ENCODE peak calls at places on chromosomes 1 and 21, in ten cellular contexts. S is choroid plexus epithelial cell; L is Peyer's patch; H is cardiac fibroblast; E is colonic mucosa; I is astrocyte of the spinal cord; Q is fibroblast of pulmonary artery; R is neural progenitor cell; O is CD8-positive, alpha-beta T cell; P is heart right ventricle. Z is an unnamed sample.

GRCh38 chr1:30329263-30329753 is 394.1 kb downstream of the MATN1 start:
- DNase-seq in E (no peak), S (no peak), P (no peak), R (no peak), L (no peak), I (no peak), H (no peak), Q (no peak), O (no peak), Z (no peak)

GRCh38 chr1:1148061-1148460 is 25.6 kb upstream of the TTLL10 start:
- DNase-seq in E (no peak), L (no peak), R (no peak), H (no peak), I (no peak), S (no peak), P (no peak), Q (no peak), O (no peak), Z (no peak)

GRCh38 chr21:33024278-33025103 is 1.2 kb upstream of the OLIG2 start:
- DNase-seq in L (no peak), R (peak), I (no peak), O (no peak), E (no peak), Q (no peak), H (no peak), S (no peak), P (no peak), Z (no peak)

GRCh38 chr1:222909586-222909985 is 94.7 kb downstream of the DISP1 start:
- DNase-seq in P (peak), L (no peak), I (no peak), O (no peak), Q (peak), E (no peak), H (peak), S (peak), R (no peak), Z (no peak)

GRCh38 chr1:108817016-108817415 is 39.9 kb downstream of the AKNAD1 start:
- DNase-seq in O (no peak), Q (peak), P (no peak), L (no peak), S (peak), E (no peak), R (no peak), H (peak), I (peak), Z (no peak)

GRCh38 chr1:214325401-214325800 is 44.4 kb downstream of the SMYD2 start:
- DNase-seq in P (no peak), I (no peak), L (no peak), O (no peak), R (no peak), Q (no peak), E (no peak), S (no peak), H (no peak), Z (no peak)

GRCh38 chr1:77686784-77687518 is 4.5 kb upstream of the ZZZ3 start:
- DNase-seq in R (peak), P (peak), O (no peak), I (no peak), S (no peak), Q (no peak), H (no peak), E (no peak), L (no peak), Z (no peak)

GRCh38 chr1:246592695-246593094 is 26.4 kb downstream of the CNST start:
- DNase-seq in H (peak), R (no peak), L (no peak), O (no peak), I (peak), E (no peak), Q (peak), P (no peak), S (peak), Z (no peak)

GRCh38 chr1:67058761-67059160 is 4.8 kb upstream of the SLC35D1 start:
- DNase-seq in L (no peak), I (no peak), Q (no peak), R (no peak), E (no peak), S (peak), P (no peak), H (peak), O (no peak), Z (no peak)

GRCh38 chr1:245566952-245567351 is 412.2 kb downstream of the KIF26B start:
- DNase-seq in E (no peak), R (no peak), Q (no peak), L (no peak), P (no peak), O (no peak), S (no peak), I (no peak), H (no peak), Z (no peak)

GRCh38 chr1:233394860-233395717 is 67.6 kb downstream of the MAP3K21 start:
- DNase-seq in R (peak), L (no peak), O (no peak), H (peak), E (peak), I (peak), S (peak), Q (peak), P (no peak), Z (no peak)

DNA sequence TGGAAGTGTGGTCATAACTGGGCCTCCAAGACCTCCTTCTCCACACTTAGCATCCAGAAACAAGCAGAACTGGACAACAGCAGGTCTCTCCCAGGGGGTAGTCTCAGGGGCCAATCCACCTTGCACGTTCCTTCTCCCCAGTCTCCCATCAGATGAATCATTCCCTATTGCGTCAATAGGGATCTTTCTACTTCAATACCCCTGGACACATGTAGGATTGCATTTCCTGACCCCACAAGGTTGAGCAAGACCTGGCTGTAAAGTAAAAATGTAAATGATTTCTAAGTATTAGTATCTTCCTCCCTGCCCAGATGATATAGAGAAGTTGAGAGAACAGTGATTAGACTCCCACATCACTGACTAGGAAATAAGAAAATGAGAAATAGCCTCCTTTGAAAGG is 224.5 kb upstream of the CSF3R start:
- DNase-seq in I (no peak), L (no peak), E (no peak), S (no peak), O (no peak), R (no peak), P (no peak), H (peak), Q (peak), Z (no peak)
- H3K4me3 ChIP-seq in I (no peak), L (no peak), E (no peak), S (no peak), O (no peak), R (no peak), P (no peak), H (no peak), Q (no peak), Z (no peak)

GRCh38 chr1:63917571-63918394 is 144.0 kb downstream of the ROR1 start:
- DNase-seq in H (peak), P (no peak), S (peak), L (no peak), I (no peak), O (no peak), E (no peak), R (peak), Q (no peak), Z (no peak)
- TF ChIP-seq CTCF in H (peak), P (no peak), S (peak), L (no peak), I (peak), O (no peak), E (no peak), R (peak), Q (peak), Z (peak)

GRCh38 chr1:160578694-160579191 is 553 bp downstream of the CD84 start:
- DNase-seq in R (no peak), E (no peak), P (no peak), L (no peak), H (no peak), I (no peak), O (no peak), Q (no peak), S (no peak), Z (no peak)

GRCh38 chr1:160578175-160578693 is 1.1 kb downstream of the CD84 start:
- DNase-seq in I (no peak), S (no peak), L (no peak), O (no peak), E (no peak), R (no peak), Q (no peak), P (no peak), H (no peak), Z (no peak)

GRCh38 chr1:160580208-160580812 is 1.0 kb upstream of the CD84 start:
- DNase-seq in S (no peak), H (no peak), E (no peak), L (no peak), P (no peak), Q (no peak), I (no peak), R (no peak), O (no peak), Z (no peak)

GRCh38 chr1:160577661-160578060 is 1.6 kb downstream of the CD84 start:
- DNase-seq in Q (no peak), H (no peak), L (no peak), I (no peak), S (no peak), R (no peak), O (no peak), P (no peak), E (no peak), Z (no peak)

DNA sequence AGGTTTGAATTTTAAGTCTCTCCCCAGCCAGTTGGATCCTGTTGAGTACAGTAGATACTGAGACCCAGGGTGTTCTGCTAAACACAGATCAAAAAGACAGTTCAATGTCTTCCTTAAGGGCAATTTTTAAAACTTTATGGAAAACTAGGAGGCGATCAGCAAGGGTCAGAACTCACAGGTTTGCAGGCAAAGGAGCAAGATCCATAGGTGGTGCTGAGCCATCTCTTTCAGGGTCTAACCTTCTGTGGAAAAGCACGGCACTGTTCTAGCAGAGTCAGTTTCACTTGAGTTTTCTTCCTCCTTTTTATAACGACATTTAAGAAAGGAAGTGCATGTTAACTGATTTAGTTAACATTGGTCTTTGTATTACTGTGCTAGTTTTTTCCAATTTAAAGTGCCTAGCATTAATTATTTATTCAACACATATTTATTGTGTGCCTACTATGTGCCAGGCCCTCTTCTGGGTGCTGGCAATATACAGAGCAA is at the start of gene CD84:
- DNase-seq in E (no peak), R (no peak), O (peak), I (no peak), H (no peak), S (no peak), P (no peak), L (peak), Q (no peak), Z (no peak)
- H3K4me3 ChIP-seq in E (peak), R (no peak), O (peak), I (no peak), H (no peak), S (no peak), P (peak), L (peak), Q (no peak), Z (peak)

GRCh38 chr1:178047403-178048093 is 46.4 kb upstream of the RASAL2 start:
- DNase-seq in O (no peak), P (no peak), R (no peak), E (no peak), L (no peak), H (no peak), Q (no peak), S (no peak), I (no peak), Z (no peak)

GRCh38 chr1:178050084-178050483 is 43.8 kb upstream of the RASAL2 start:
- DNase-seq in O (no peak), R (no peak), Q (no peak), E (no peak), L (no peak), H (no peak), I (no peak), S (no peak), P (no peak), Z (no peak)

GRCh38 chr1:178048426-178048825 is 45.5 kb upstream of the RASAL2 start:
- DNase-seq in H (peak), S (no peak), O (no peak), I (no peak), Q (no peak), L (no peak), R (no peak), E (no peak), P (no peak), Z (no peak)

GRCh38 chr1:178046856-178047255 is 47.0 kb upstream of the RASAL2 start:
- DNase-seq in I (no peak), E (no peak), H (no peak), P (no peak), Q (no peak), L (no peak), R (no peak), S (no peak), O (no peak), Z (no peak)

DNA sequence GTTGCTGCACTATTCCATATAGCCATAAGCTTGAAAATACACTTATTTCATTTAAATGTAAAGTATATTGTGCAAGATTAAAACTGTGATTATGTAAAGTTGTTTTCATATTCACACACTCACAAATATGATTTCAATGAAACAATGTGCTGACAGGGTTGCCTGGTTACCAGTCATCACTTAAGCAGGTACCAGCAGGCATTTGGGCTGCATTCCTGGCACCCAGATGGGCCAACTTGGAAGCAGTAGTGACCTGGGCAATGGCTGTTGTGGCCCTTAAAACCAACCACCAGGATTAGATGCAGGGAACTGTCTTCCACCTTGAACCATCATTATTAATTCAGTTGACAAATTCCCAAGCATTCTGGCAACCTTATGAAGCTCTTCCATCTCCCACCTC is 45.0 kb upstream of the RASAL2 start:
- DNase-seq in R (no peak), I (no peak), P (no peak), H (peak), S (no peak), O (no peak), E (no peak), Q (no peak), L (no peak), Z (no peak)
- TF ChIP-seq CTCF in R (no peak), I (no peak), P (no peak), H (no peak), S (no peak), O (no peak), E (no peak), Q (no peak), L (no peak), Z (no peak)

GRCh38 chr1:20151906-20152598 is 12.9 kb downstream of the PLA2G2F start:
- DNase-seq in S (peak), P (peak), R (peak), O (peak), H (peak), I (peak), L (peak), E (peak), Q (peak), Z (peak)
- H3K4me3 ChIP-seq in S (peak), P (peak), R (peak), O (peak), H (peak), I (peak), L (peak), E (peak), Q (peak), Z (peak)

GRCh38 chr1:235199441-235199840 is 38.4 kb upstream of the RBM34 start:
- DNase-seq in E (no peak), H (peak), L (no peak), S (peak), P (no peak), Q (peak), R (peak), I (peak), O (no peak), Z (no peak)
- TF ChIP-seq CTCF in E (no peak), H (peak), L (no peak), S (peak), P (no peak), Q (peak), R (peak), I (peak), O (no peak), Z (peak)

GRCh38 chr1:204520834-204521709 is 4.9 kb downstream of the MDM4 start:
- DNase-seq in E (no peak), R (no peak), O (peak), S (peak), H (peak), Q (peak), I (peak), P (no peak), L (peak), Z (peak)
- H3K4me3 ChIP-seq in E (no peak), R (no peak), O (no peak), S (no peak), H (no peak), Q (no peak), I (no peak), P (no peak), L (no peak), Z (peak)

DNA sequence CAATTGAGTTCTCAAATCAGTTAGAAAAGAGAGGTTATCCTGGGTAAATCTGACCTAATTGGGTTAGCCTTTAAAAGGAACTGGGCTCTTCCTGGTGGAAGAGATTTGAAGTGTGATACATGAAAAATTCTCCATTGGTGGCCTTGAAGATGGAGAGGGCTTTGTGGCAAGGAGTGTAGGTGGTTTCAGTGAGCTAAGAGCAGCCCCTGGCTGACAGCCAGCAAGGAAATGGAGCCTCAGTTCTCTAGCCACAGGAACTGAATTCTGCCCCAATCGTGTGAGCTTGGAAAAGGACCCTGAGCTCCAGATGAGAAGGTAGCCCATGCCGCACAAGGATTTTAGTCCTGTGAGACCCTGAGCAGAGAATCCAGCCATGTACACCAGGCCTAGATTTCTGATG is 12.7 kb upstream of the HYI start:
- DNase-seq in R (no peak), Q (peak), L (no peak), E (no peak), I (peak), P (no peak), O (no peak), S (peak), H (no peak), Z (no peak)
- TF ChIP-seq CTCF in R (no peak), Q (no peak), L (no peak), E (no peak), I (no peak), P (no peak), O (no peak), S (no peak), H (no peak), Z (no peak)

GRCh38 chr1:161117681-161118581 is at the start of the genes NIT1 and PFDN2:
- DNase-seq in L (peak), E (peak), O (peak), I (peak), H (peak), S (peak), Q (peak), R (peak), P (peak), Z (no peak)

GRCh38 chr1:161121042-161121441 is 3.1 kb downstream of the NIT1 start:
- DNase-seq in H (no peak), R (no peak), I (no peak), P (no peak), S (no peak), Q (no peak), E (no peak), O (no peak), L (no peak), Z (no peak)

GRCh38 chr1:161119379-161120061 is 1.6 kb downstream of the NIT1 start:
- DNase-seq in Q (peak), E (peak), O (no peak), R (peak), S (peak), P (no peak), L (no peak), I (peak), H (peak), Z (no peak)

GRCh38 chr1:161121838-161122237 is 3.9 kb downstream of the NIT1 start:
- DNase-seq in S (no peak), Q (no peak), R (no peak), O (no peak), L (no peak), P (no peak), I (no peak), H (no peak), E (no peak), Z (no peak)

GRCh38 chr1:161119017-161119378 is 1.1 kb downstream of the NIT1 start:
- DNase-seq in L (no peak), I (no peak), Q (peak), H (no peak), E (peak), S (peak), R (peak), O (no peak), P (peak), Z (no peak)
- H3K4me3 ChIP-seq in L (peak), I (peak), Q (peak), H (peak), E (peak), S (peak), R (peak), O (peak), P (peak), Z (peak)